ENCODE peak calls at places on chromosomes 2 and 18, in seven cellular contexts. Z is AML-193; W is central memory CD4-positive, alpha-beta T cell; Y is CD8-positive, alpha-beta T cell; V is NCI-H460; R is pons; G is iPS-NIHi11. U is an unnamed sample.

GRCh38 chr2:97714084-97714949 is 941 bp downstream of the ZAP70 start:
- DNase-seq in Y (no peak), G (no peak), R (no peak), V (no peak), W (no peak), Z (no peak), U (no peak)

GRCh38 chr2:146818122-146818521 is 1026.7 kb upstream of the ACVR2A start:
- DNase-seq in Y (no peak), V (no peak), W (no peak), G (no peak), R (no peak), Z (no peak), U (no peak)

GRCh38 chr2:3595985-3596384 is 1.1 kb downstream of the COLEC11 start:
- DNase-seq in Y (no peak), Z (no peak), W (no peak), R (no peak), G (no peak), V (no peak), U (no peak)

GRCh38 chr2:24317491-24317920 is 42.8 kb downstream of the ITSN2 start:
- DNase-seq in V (no peak), Z (no peak), Y (no peak), R (no peak), W (no peak), G (no peak), U (no peak)

GRCh38 chr2:223465793-223466192 is 136.4 kb downstream of the SCG2 start:
- DNase-seq in Y (no peak), Z (peak), G (peak), V (peak), R (peak), W (no peak), U (peak)

GRCh38 chr2:7884338-7884737 is 797.5 kb upstream of the ID2 start:
- DNase-seq in W (no peak), Y (no peak), Z (peak), R (no peak), V (no peak), G (no peak), U (no peak)

GRCh38 chr2:180494286-180494685 is 486.1 kb upstream of the UBE2E3 start:
- DNase-seq in V (no peak), G (no peak), Y (no peak), R (no peak), W (no peak), Z (no peak), U (no peak)

GRCh38 chr2:71224935-71225334 is 2.0 kb downstream of the PAIP2B start:
- DNase-seq in R (no peak), Y (no peak), Z (no peak), V (no peak), W (no peak), G (no peak), U (no peak)

GRCh38 chr18:76633504-76634259 is 138.6 kb upstream of the ZNF516 start:
- DNase-seq in G (no peak), W (no peak), Z (peak), V (no peak), Y (no peak), R (no peak), U (no peak)

GRCh38 chr2:120703330-120703994 is 32.2 kb upstream of the GLI2 start:
- DNase-seq in V (peak), W (no peak), Z (no peak), Y (no peak), R (no peak), G (no peak), U (no peak)

GRCh38 chr2:215441560-215442391 is 5.9 kb upstream of the FN1 start:
- DNase-seq in R (no peak), Z (no peak), W (no peak), G (no peak), V (no peak), Y (no peak), U (no peak)

GRCh38 chr2:26268184-26268583 is 23.4 kb downstream of the HADHB start:
- DNase-seq in W (no peak), Z (no peak), R (no peak), Y (no peak), G (no peak), V (no peak), U (no peak)

GRCh38 chr18:51802589-51802988 is 537.4 kb upstream of the DCC start:
- DNase-seq in G (no peak), W (no peak), Y (no peak), V (no peak), R (no peak), Z (no peak), U (no peak)

GRCh38 chr2:156005999-156006712 is 326.4 kb downstream of the NR4A2 start:
- DNase-seq in Z (no peak), Y (no peak), W (no peak), G (no peak), V (no peak), R (no peak), U (peak)

GRCh38 chr2:183232161-183232865 is 108.1 kb downstream of the NUP35 start:
- DNase-seq in Y (no peak), V (no peak), G (no peak), Z (peak), W (no peak), R (no peak), U (no peak)

GRCh38 chr2:147374410-147374811 is 470.4 kb upstream of the ACVR2A start:
- DNase-seq in Z (no peak), G (no peak), R (no peak), W (no peak), Y (no peak), V (no peak), U (no peak)

GRCh38 chr2:239255218-239255617 is 145.6 kb downstream of the HDAC4 start:
- DNase-seq in W (no peak), R (no peak), Z (no peak), V (no peak), G (no peak), Y (no peak), U (no peak)

GRCh38 chr2:173149491-173149890 is 73.8 kb downstream of the MAP3K20 start:
- DNase-seq in W (peak), R (no peak), V (no peak), G (no peak), Y (peak), Z (no peak), U (no peak)

GRCh38 chr2:85133751-85134254 is 611 bp downstream of the TCF7L1 start:
- DNase-seq in Y (no peak), R (no peak), V (no peak), W (no peak), G (peak), Z (no peak), U (peak)

GRCh38 chr2:144796956-144797355 is 277.0 kb upstream of the ZEB2 start:
- DNase-seq in G (no peak), V (no peak), W (no peak), Y (no peak), Z (no peak), R (no peak), U (no peak)

GRCh38 chr2:27380626-27381556 is at the start of gene ZNF513:
- DNase-seq in G (peak), Y (peak), Z (peak), V (peak), R (peak), W (peak), U (peak)

GRCh38 chr2:187586091-187586632 is 31.9 kb upstream of the TFPI start:
- DNase-seq in Y (no peak), W (no peak), G (no peak), V (no peak), R (no peak), Z (peak), U (no peak)

GRCh38 chr2:75548036-75548573 is 12.6 kb downstream of the EVA1A start:
- DNase-seq in Y (no peak), W (no peak), G (no peak), R (no peak), V (no peak), Z (no peak), U (no peak)

GRCh38 chr18:23291456-23292205 is 156.3 kb downstream of the CABLES1 start:
- DNase-seq in Z (no peak), R (no peak), V (no peak), Y (no peak), G (no peak), W (no peak), U (no peak)

GRCh38 chr2:70696142-70696541 is 71.9 kb downstream of the ADD2 start:
- DNase-seq in V (no peak), Z (no peak), W (no peak), R (no peak), G (no peak), Y (no peak), U (no peak)

GRCh38 chr2:162297925-162298552 is 20.4 kb downstream of the IFIH1 start:
- DNase-seq in W (peak), G (peak), Z (peak), R (peak), V (peak), Y (no peak), U (peak)